ENCODE peak calls at places on chromosomes 4 and X, in five cellular contexts. I, A, M, X and S are unnamed samples. For H3K27me3, the result is how much of the 10 kb centered on the place peaks cover.

GRCh38 chr4:41747230-41748055 is 1.1 kb downstream of the PHOX2B start:
- DNase-seq in I (no peak), A (no peak), M (no peak), X (no peak), S (no peak)

GRCh38 chr4:1463088-1463926 is 57.1 kb upstream of the NKX1-1 start:
- DNase-seq in I (peak), A (peak), M (no peak), X (peak), S (peak)

GRCh38 chr4:101958547-101958946 is 168.0 kb downstream of the BANK1 start:
- DNase-seq in I (no peak), A (no peak), M (no peak), X (no peak), S (no peak)

GRCh38 chrX:118116308-118117068 is at the start of gene KLHL13:
- DNase-seq in I (peak), A (peak), M (no peak), X (no peak), S (no peak)

GRCh38 chrX:4451591-4451990 is 738.1 kb upstream of the PRKX start:
- DNase-seq in I (no peak), A (no peak), M (no peak), X (no peak), S (no peak)

GRCh38 chrX:155329293-155329692 is 5.1 kb downstream of the CLIC2 start:
- DNase-seq in I (no peak), A (no peak), M (no peak), X (no peak), S (no peak)

GRCh38 chr4:46441116-46441859 is 51.4 kb upstream of the GABRA2 start:
- DNase-seq in I (no peak), A (peak), M (no peak), X (no peak), S (no peak)

GRCh38 chr4:94412019-94413017 is 39.4 kb upstream of the PDLIM5 start:
- DNase-seq in I (no peak), A (peak), M (no peak), X (no peak), S (peak)

GRCh38 chrX:14630724-14631123 is 101.4 kb downstream of the GLRA2 start:
- DNase-seq in I (no peak), A (no peak), M (no peak), X (no peak), S (no peak)

GRCh38 chrX:78712381-78712780 is 35.1 kb upstream of the LPAR4 start:
- DNase-seq in I (no peak), A (no peak), M (no peak), X (no peak), S (no peak)

GRCh38 chrX:78708830-78709229 is 38.7 kb upstream of the LPAR4 start:
- DNase-seq in I (no peak), A (no peak), M (no peak), X (no peak), S (no peak)

GRCh38 chrX:78710146-78710545 is 37.4 kb upstream of the LPAR4 start:
- DNase-seq in I (no peak), A (peak), M (no peak), X (no peak), S (no peak)

DNA sequence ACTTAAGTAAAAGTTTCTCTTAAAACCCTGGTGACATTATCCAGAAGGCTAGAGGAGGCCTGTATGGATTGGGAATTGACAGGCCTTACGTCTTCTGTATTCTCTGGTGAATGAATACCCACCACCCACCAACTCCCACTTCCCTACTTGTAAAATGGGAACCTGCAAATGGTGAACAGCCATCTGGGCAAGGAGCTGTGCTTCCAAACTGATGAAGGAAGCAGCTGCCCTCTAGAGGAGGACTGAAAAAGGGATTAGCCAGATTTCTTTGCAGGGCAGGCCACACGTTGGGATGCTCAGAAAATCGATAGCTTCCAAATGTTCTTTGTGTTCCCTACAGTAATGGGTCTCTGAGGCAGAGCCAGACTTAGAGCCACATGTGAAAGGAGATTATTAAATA is 39.3 kb upstream of the LPAR4 start:
- DNase-seq in I (no peak), A (peak), M (no peak), X (no peak), S (peak)
- TF ChIP-seq CTCF in I (peak), A (peak), M (no peak), X (no peak), S (peak)

GRCh38 chr4:48270516-48270897 is 869 bp upstream of the TEC start:
- DNase-seq in I (no peak), A (no peak), M (no peak), X (no peak), S (no peak)
- H3K27ac ChIP-seq in I (peak), A (no peak), M (peak), X (peak), S (no peak)

GRCh38 chr4:17033256-17034245 is 135.1 kb upstream of the LDB2 start:
- DNase-seq in I (no peak), A (peak), M (no peak), X (no peak), S (no peak)
- H3K27me3 ChIP-seq in I (under half), A (under half), M (under half), X (under half), S (under half)

DNA sequence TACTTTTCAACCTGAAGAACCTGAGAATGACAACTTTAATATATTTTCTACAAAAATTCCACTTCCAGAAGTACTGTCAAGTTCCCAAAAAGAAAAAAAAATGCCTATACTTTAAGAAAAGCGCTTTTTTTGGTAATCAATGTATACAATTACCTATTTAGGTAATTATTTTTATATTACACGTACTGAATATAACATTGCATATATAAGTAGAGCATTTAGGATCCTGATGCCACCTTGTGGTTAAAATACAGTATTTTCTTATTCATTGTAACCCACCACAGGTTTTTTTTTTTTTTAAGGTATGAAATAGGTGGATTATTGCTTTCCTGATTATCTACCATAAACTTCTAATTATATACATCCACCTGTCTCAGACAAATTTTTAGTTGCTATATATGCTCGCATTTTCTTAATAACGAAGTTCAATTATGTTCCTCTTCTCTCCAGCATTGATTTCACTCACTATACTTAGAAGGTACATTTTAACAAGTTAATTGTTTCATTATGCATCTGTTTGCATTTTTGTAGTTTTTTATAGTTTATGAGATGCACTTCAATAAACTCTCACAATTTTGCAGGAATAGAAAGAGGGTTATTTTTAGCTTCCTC is 5.2 kb downstream of the MAP9 start:
- DNase-seq in I (no peak), A (peak), M (no peak), X (no peak), S (no peak)
- TF ChIP-seq CTCF in I (peak), A (peak), M (peak), X (peak), S (no peak)